ENCODE peak calls at places on chromosome 22, in ten cellular contexts. Y is fibroblast of the conjunctiva; F is epithelial cell of prostate; I is NT2/D1; B is brain microvascular endothelial cell; Z is Ammon's horn; O is fibroblast of the aortic adventitia; D is A172; X is activated naive CD4-positive, alpha-beta T cell; Q is non-pigmented ciliary epithelial cell. T is an unnamed sample.

GRCh38 chr22:20013382-20013871 is 3.2 kb downstream of the ARVCF start:
- DNase-seq in Y (peak), F (no peak), I (no peak), B (peak), Z (peak), O (peak), D (no peak), X (peak), Q (no peak), T (peak)

GRCh38 chr22:46864314-46865051 is 102.0 kb downstream of the TBC1D22A start:
- DNase-seq in Y (no peak), F (no peak), I (no peak), B (no peak), Z (no peak), O (no peak), D (no peak), X (no peak), Q (no peak), T (no peak)

GRCh38 chr22:27086728-27087450 is 429.5 kb downstream of the MIAT start:
- DNase-seq in Y (no peak), F (no peak), I (no peak), B (no peak), Z (no peak), O (no peak), D (no peak), X (no peak), Q (no peak), T (no peak)

GRCh38 chr22:39463931-39464390 is 7.1 kb downstream of the MGAT3 start:
- DNase-seq in Y (no peak), F (no peak), I (no peak), B (no peak), Z (peak), O (peak), D (no peak), X (no peak), Q (no peak), T (no peak)

GRCh38 chr22:39996732-39997131 is 2.0 kb downstream of the FAM83F start:
- DNase-seq in Y (no peak), F (no peak), I (no peak), B (no peak), Z (no peak), O (no peak), D (no peak), X (no peak), Q (no peak), T (peak)

GRCh38 chr22:26385164-26385563 is 43.9 kb upstream of the ASPHD2 start:
- DNase-seq in Y (no peak), F (no peak), I (no peak), B (no peak), Z (no peak), O (no peak), D (no peak), X (no peak), Q (no peak), T (peak)

GRCh38 chr22:38181453-38182200 is at the start of gene PLA2G6:
- DNase-seq in Y (peak), F (peak), I (peak), B (peak), Z (peak), O (peak), D (peak), X (peak), Q (peak), T (peak)

GRCh38 chr22:45552580-45553332 is 50.1 kb downstream of the FBLN1 start:
- DNase-seq in Y (peak), F (no peak), I (no peak), B (peak), Z (peak), O (peak), D (peak), X (no peak), Q (peak), T (no peak)

GRCh38 chr22:35873426-35873825 is 155.2 kb downstream of the RBFOX2 start:
- DNase-seq in Y (no peak), F (no peak), I (no peak), B (no peak), Z (no peak), O (no peak), D (no peak), X (no peak), Q (no peak), T (no peak)

GRCh38 chr22:33000342-33001280 is 57.6 kb downstream of the SYN3 start:
- DNase-seq in Y (peak), F (no peak), I (peak), B (peak), Z (peak), O (peak), D (peak), X (peak), Q (no peak), T (peak)

GRCh38 chr22:22692707-22693530 is 48.5 kb downstream of the GGTLC2 start:
- DNase-seq in Y (no peak), F (no peak), I (peak), B (peak), Z (no peak), O (peak), D (peak), X (peak), Q (no peak), T (peak)

GRCh38 chr22:43541022-43541421 is 129.2 kb downstream of the MPPED1 start:
- DNase-seq in Y (no peak), F (no peak), I (no peak), B (no peak), Z (no peak), O (no peak), D (no peak), X (no peak), Q (no peak), T (no peak)

GRCh38 chr22:18968011-18968749 is 32.1 kb upstream of the PRODH start:
- DNase-seq in Y (no peak), F (no peak), I (no peak), B (peak), Z (no peak), O (peak), D (no peak), X (no peak), Q (no peak), T (no peak)

GRCh38 chr22:42979606-42980005 is 35.3 kb downstream of the PACSIN2 start:
- DNase-seq in Y (no peak), F (no peak), I (no peak), B (no peak), Z (no peak), O (no peak), D (no peak), X (no peak), Q (no peak), T (no peak)

GRCh38 chr22:35622132-35622913 is 5.2 kb upstream of the MB start:
- DNase-seq in Y (no peak), F (no peak), I (no peak), B (no peak), Z (no peak), O (no peak), D (no peak), X (no peak), Q (no peak), T (peak)

GRCh38 chr22:46057762-46058420 is 80.9 kb upstream of the WNT7B start:
- DNase-seq in Y (no peak), F (no peak), I (no peak), B (no peak), Z (no peak), O (peak), D (peak), X (no peak), Q (no peak), T (no peak)

GRCh38 chr22:35928273-35928798 is 100.3 kb downstream of the RBFOX2 start:
- DNase-seq in Y (no peak), F (no peak), I (no peak), B (no peak), Z (no peak), O (no peak), D (no peak), X (no peak), Q (no peak), T (no peak)

T was measured in NCI-H146.